ENCODE peak calls at places on chromosomes 4 and X, in six cellular contexts. F is heart right ventricle, C is fibroblast of mammary gland, M is BJ, T is AG09309, W is mucosa of descending colon. Q is an unnamed sample.
A peak's percentile ranks its signal among the peaks of the same experiment; 100 is the strongest.

GRCh38 chr4:14856076-14856926 is 146.0 kb upstream of the CPEB2 start:
- DNase-seq in F (peak; percentile 17), C (peak; percentile 100), M (peak; percentile 92), T (peak; percentile 83), W (peak; percentile 72), Q (peak; percentile 99)

GRCh38 chr4:27048350-27049100 is 187.9 kb downstream of the STIM2 start:
- DNase-seq in F (no peak), C (peak; percentile 41), M (no peak), T (no peak), W (no peak), Q (peak; percentile 35)

GRCh38 chr4:148397006-148397673 is 45.1 kb downstream of the NR3C2 start:
- DNase-seq in F (no peak), C (no peak), M (no peak), T (no peak), W (peak; percentile 46), Q (no peak)

GRCh38 chr4:186341655-186342054 is 75.7 kb downstream of the F11 start:
- DNase-seq in F (no peak), C (no peak), M (no peak), T (no peak), W (no peak), Q (no peak)

GRCh38 chr4:121118344-121118743 is 45.8 kb downstream of the TNIP3 start:
- DNase-seq in F (no peak), C (no peak), M (no peak), T (no peak), W (no peak), Q (no peak)

GRCh38 chr4:103754844-103755243 is 35.1 kb upstream of the TACR3 start:
- DNase-seq in F (no peak), C (peak; percentile 21), M (no peak), T (no peak), W (peak; percentile 49), Q (peak; percentile 98)

GRCh38 chrX:18883234-18883960 is 100.5 kb downstream of the PHKA2 start:
- DNase-seq in F (peak; percentile 40), C (no peak), M (no peak), T (no peak), W (no peak), Q (peak; percentile 37)

GRCh38 chrX:119640621-119641020 is 34.4 kb upstream of the NKRF start:
- DNase-seq in F (no peak), C (no peak), M (no peak), T (no peak), W (no peak), Q (no peak)

GRCh38 chr4:6767341-6767724 is 15.2 kb upstream of the KIAA0232 start:
- DNase-seq in F (no peak), C (no peak), M (no peak), T (no peak), W (peak; percentile 67), Q (peak; percentile 49)

GRCh38 chr4:142080960-142081359 is 444.6 kb downstream of the IL15 start:
- DNase-seq in F (no peak), C (no peak), M (no peak), T (no peak), W (no peak), Q (no peak)

GRCh38 chr4:156193800-156194199 is 240.1 kb upstream of the CTSO start:
- DNase-seq in F (no peak), C (peak; percentile 28), M (no peak), T (no peak), W (no peak), Q (peak; percentile 64)

GRCh38 chr4:26317766-26318165 is 3.0 kb upstream of the RBPJ start:
- DNase-seq in F (no peak), C (no peak), M (no peak), T (no peak), W (no peak), Q (no peak)

GRCh38 chrX:149860445-149860844 is 20.5 kb upstream of the MAGEA8 start:
- DNase-seq in F (no peak), C (no peak), M (no peak), T (no peak), W (no peak), Q (no peak)

GRCh38 chr4:5751073-5751917 is 40.3 kb downstream of the EVC start:
- DNase-seq in F (no peak), C (peak; percentile 98), M (peak; percentile 59), T (peak; percentile 83), W (no peak), Q (peak; percentile 90)

GRCh38 chr4:137572163-137572562 is 39.9 kb upstream of the PCDH18 start:
- DNase-seq in F (no peak), C (no peak), M (no peak), T (no peak), W (no peak), Q (no peak)

GRCh38 chr4:2789801-2790582 is 2.9 kb upstream of the SH3BP2 start:
- DNase-seq in F (no peak), C (no peak), M (no peak), T (no peak), W (no peak), Q (no peak)

GRCh38 chrX:45952030-45952429 is 593.2 kb downstream of the ZNF674 start:
- DNase-seq in F (no peak), C (no peak), M (no peak), T (no peak), W (no peak), Q (no peak)

GRCh38 chrX:66677430-66677829 is 38.6 kb upstream of the EDA2R start:
- DNase-seq in F (no peak), C (peak; percentile 84), M (no peak), T (no peak), W (no peak), Q (peak; percentile 29)

GRCh38 chrX:134718329-134719317 is 60.4 kb upstream of the PLAC1 start:
- DNase-seq in F (peak; percentile 14), C (peak; percentile 96), M (peak; percentile 97), T (peak; percentile 97), W (peak; percentile 6), Q (peak; percentile 91)

GRCh38 chr4:21845663-21846062 is 102.9 kb downstream of the KCNIP4 start:
- DNase-seq in F (no peak), C (peak; percentile 57), M (no peak), T (peak; percentile 1), W (no peak), Q (no peak)

GRCh38 chr4:5814421-5814820 is 78.5 kb downstream of the CRMP1 start:
- DNase-seq in F (no peak), C (no peak), M (no peak), T (no peak), W (no peak), Q (no peak)

GRCh38 chrX:19543951-19544359 is 28.6 kb upstream of the MAP3K15 start:
- DNase-seq in F (peak; percentile 11), C (no peak), M (no peak), T (no peak), W (no peak), Q (no peak)

GRCh38 chr4:8069102-8069752 is 89.4 kb downstream of the ABLIM2 start:
- DNase-seq in F (no peak), C (no peak), M (no peak), T (no peak), W (no peak), Q (no peak)

GRCh38 chr4:84710520-84710919 is 127.6 kb downstream of the CDS1 start:
- DNase-seq in F (no peak), C (no peak), M (no peak), T (no peak), W (no peak), Q (no peak)

GRCh38 chrX:119981286-119982070 is 37.9 kb upstream of the NKAP start:
- DNase-seq in F (no peak), C (peak; percentile 48), M (no peak), T (no peak), W (peak; percentile 42), Q (peak; percentile 54)

GRCh38 chr4:33062155-33062554 is 2342.0 kb downstream of the PCDH7 start:
- DNase-seq in F (no peak), C (peak; percentile 25), M (no peak), T (no peak), W (no peak), Q (no peak)

GRCh38 chr4:138734746-138735145 is 280.8 kb upstream of the NOCT start:
- DNase-seq in F (no peak), C (peak; percentile 81), M (peak; percentile 31), T (no peak), W (peak; percentile 3), Q (peak; percentile 61)

GRCh38 chr4:165325732-165326512 is 1.5 kb upstream of the MSMO1 start:
- DNase-seq in F (no peak), C (peak; percentile 93), M (no peak), T (no peak), W (no peak), Q (peak; percentile 88)

GRCh38 chrX:15072259-15072658 is 197.6 kb downstream of the ASB9 start:
- DNase-seq in F (no peak), C (no peak), M (no peak), T (no peak), W (no peak), Q (no peak)

GRCh38 chr4:41143721-41144379 is 70.5 kb downstream of the APBB2 start:
- DNase-seq in F (no peak), C (peak; percentile 52), M (no peak), T (no peak), W (no peak), Q (peak; percentile 58)

GRCh38 chrX:151505796-151506195 is 57.7 kb upstream of the PASD1 start:
- DNase-seq in F (no peak), C (peak; percentile 11), M (no peak), T (no peak), W (peak; percentile 11), Q (peak; percentile 47)

GRCh38 chrX:108224727-108225455 is 133.3 kb downstream of the ATG4A start:
- DNase-seq in F (no peak), C (peak; percentile 41), M (no peak), T (no peak), W (peak; percentile 4), Q (peak; percentile 53)
- TF ChIP-seq CTCF in F (peak; percentile 63), C (peak; percentile 62), M (peak; percentile 54), T (peak; percentile 54), W (no peak), Q (peak; percentile 74)

GRCh38 chr4:1285151-1285789 is 4.4 kb upstream of the MAEA start:
- DNase-seq in F (no peak), C (no peak), M (no peak), T (no peak), W (no peak), Q (no peak)

GRCh38 chr4:1283711-1284110 is 6.0 kb upstream of the MAEA start:
- DNase-seq in F (no peak), C (no peak), M (no peak), T (no peak), W (no peak), Q (no peak)

GRCh38 chr4:1288786-1289185 is 905 bp upstream of the MAEA start:
- DNase-seq in F (no peak), C (no peak), M (no peak), T (no peak), W (no peak), Q (no peak)

GRCh38 chr4:1289232-1290164 is at the start of gene MAEA:
- DNase-seq in F (peak; percentile 97), C (peak; percentile 95), M (peak; percentile 78), T (peak; percentile 79), W (peak; percentile 97), Q (peak; percentile 96)

GRCh38 chr4:1285790-1286553 is 3.7 kb upstream of the MAEA start:
- DNase-seq in F (no peak), C (peak; percentile 40), M (no peak), T (no peak), W (peak; percentile 40), Q (peak; percentile 24)
- TF ChIP-seq CTCF in F (peak; percentile 23), C (peak; percentile 23), M (peak; percentile 29), T (peak; percentile 33), W (no peak), Q (no peak)

GRCh38 chrX:21479695-21480280 is 105.6 kb downstream of the CNKSR2 start:
- DNase-seq in F (peak; percentile 3), C (peak; percentile 67), M (peak; percentile 4), T (peak; percentile 18), W (peak; percentile 4), Q (peak; percentile 54)
- TF ChIP-seq CTCF in F (peak; percentile 67), C (peak; percentile 79), M (peak; percentile 63), T (peak; percentile 58), W (peak; percentile 13), Q (peak; percentile 70)

GRCh38 chrX:55489315-55490009 is at the start of gene USP51:
- DNase-seq in F (peak; percentile 49), C (peak; percentile 41), M (no peak), T (no peak), W (peak; percentile 31), Q (no peak)
- TF ChIP-seq CTCF in F (no peak), C (peak; percentile 11), M (peak; percentile 3), T (no peak), W (no peak), Q (no peak)

Q was measured in MCF 10A.